ENCODE peak calls at places on chromosomes 4 and X, in four cellular contexts. M is ascending aorta, L is stomach, N is right atrium auricular region. J is an unnamed sample.

GRCh38 chrX:55794420-55794819 is 76.9 kb downstream of the RRAGB start:
- DNase-seq in M (no peak), L (no peak), N (no peak), J (no peak)

GRCh38 chr4:48985976-48986653 is at the start of gene CWH43:
- DNase-seq in M (no peak), L (peak), N (no peak), J (no peak)

GRCh38 chrX:750812-751211 is 120.2 kb downstream of the SHOX start:
- DNase-seq in M (no peak), L (no peak), N (no peak), J (no peak)

GRCh38 chrX:140764401-140764919 is 54.9 kb downstream of the LINC00632 start:
- DNase-seq in L (no peak), M (no peak), N (no peak), J (no peak)

GRCh38 chr4:108877821-108878220 is 115.0 kb upstream of the ETNPPL start:
- DNase-seq in M (no peak), N (no peak), L (no peak), J (no peak)

GRCh38 chrX:40209951-40210617 is 112.3 kb upstream of the BCOR start:
- DNase-seq in N (no peak), M (no peak), L (no peak), J (no peak)

GRCh38 chrX:108468486-108468885 is 28.8 kb downstream of the COL4A5 start:
- DNase-seq in M (no peak), L (no peak), N (no peak), J (no peak)

GRCh38 chr4:17859793-17860406 is 49.1 kb downstream of the NCAPG start:
- DNase-seq in M (no peak), L (no peak), N (no peak), J (no peak)

GRCh38 chr4:145732416-145732815 is 52.5 kb downstream of the C4orf51 start:
- DNase-seq in M (no peak), L (no peak), N (no peak), J (no peak)

GRCh38 chrX:35787867-35788266 is 10.3 kb upstream of the MAGEB16 start:
- DNase-seq in M (no peak), L (no peak), N (no peak), J (no peak)

GRCh38 chrX:13283968-13284914 is 35.6 kb downstream of the ATXN3L start:
- DNase-seq in L (no peak), N (no peak), M (no peak), J (no peak)

GRCh38 chr4:78560296-78560963 is 8.9 kb downstream of the ANXA3 start:
- DNase-seq in L (no peak), M (no peak), N (no peak), J (no peak)

GRCh38 chr4:88275949-88276515 is 8.3 kb downstream of the PPM1K start:
- DNase-seq in L (no peak), N (no peak), M (no peak), J (no peak)
- H3K4me3 ChIP-seq in L (no peak), N (no peak), M (no peak), J (no peak)

GRCh38 chrX:7926501-7926900 is 712 bp downstream of the PNPLA4 start:
- DNase-seq in L (no peak), M (no peak), N (no peak), J (no peak)

GRCh38 chrX:7926914-7927258 is 327 bp downstream of the PNPLA4 start:
- DNase-seq in N (no peak), M (no peak), L (no peak), J (no peak)

GRCh38 chrX:7921750-7922149 is 5.5 kb downstream of the PNPLA4 start:
- DNase-seq in N (no peak), L (no peak), M (no peak), J (no peak)

GRCh38 chrX:7927259-7928167 is at the start of gene PNPLA4:
- DNase-seq in N (peak), M (no peak), L (peak), J (peak)

DNA sequence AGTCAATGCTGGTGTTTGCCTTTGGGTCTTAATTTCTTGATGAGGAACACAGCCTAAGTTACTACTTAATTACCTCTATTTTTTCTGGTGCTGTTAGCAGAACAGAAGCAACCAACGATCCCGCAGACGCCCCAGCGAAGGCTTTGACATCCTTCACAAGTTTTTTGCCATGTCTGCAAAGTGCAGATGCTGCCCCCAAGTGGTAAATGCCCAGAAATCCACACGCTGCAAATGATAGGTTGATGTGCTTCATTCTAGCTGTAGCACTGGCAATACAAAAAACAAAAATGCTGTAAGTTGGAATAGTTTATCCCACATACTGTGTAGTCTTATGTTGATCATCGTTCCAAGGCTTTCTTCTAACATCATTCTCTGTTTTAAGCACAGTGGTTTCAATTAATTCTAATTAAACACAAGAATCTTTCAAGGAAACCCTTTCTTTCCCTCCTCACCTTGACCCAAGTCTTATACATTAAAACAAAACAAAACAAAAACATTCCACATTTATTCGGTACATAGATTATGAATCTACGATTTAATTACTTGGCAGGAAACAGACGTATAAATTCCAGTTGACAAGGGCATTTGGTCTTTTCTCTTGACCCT is 1.2 kb downstream of the PNPLA4 start:
- DNase-seq in L (peak), N (peak), M (no peak), J (peak)
- TF ChIP-seq CTCF in L (no peak), N (peak), M (no peak), J (peak)

DNA sequence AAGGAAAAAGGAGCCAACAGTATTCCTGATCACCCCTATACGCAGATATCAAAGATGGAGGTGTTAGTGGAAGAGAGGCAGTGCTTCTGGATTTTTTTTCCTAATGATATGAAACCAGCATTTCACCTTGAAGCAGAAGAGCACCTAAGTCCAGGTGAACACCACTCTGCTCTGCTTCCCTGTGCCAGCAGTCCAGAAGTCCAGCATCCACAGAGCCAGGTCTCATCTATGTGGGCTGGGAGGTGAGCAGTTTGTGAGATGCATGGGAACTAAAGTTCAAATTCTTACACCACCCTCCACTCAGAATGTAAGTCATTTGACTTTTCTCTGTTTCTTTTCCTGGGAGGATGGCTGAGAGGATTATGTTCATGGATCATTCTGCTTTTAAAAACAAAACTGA is 202.6 kb downstream of the RELL1 start:
- DNase-seq in L (no peak), M (no peak), N (no peak), J (no peak)
- H3K27ac ChIP-seq in L (no peak), M (no peak), N (no peak), J (no peak)

GRCh38 chr4:127155121-127155520 is 477.6 kb upstream of the INTU start:
- DNase-seq in M (no peak), L (no peak), N (no peak), J (no peak)

GRCh38 chr4:127151941-127152340 is 480.8 kb upstream of the INTU start:
- DNase-seq in M (no peak), N (no peak), L (no peak), J (no peak)
- H3K4me3 ChIP-seq in M (no peak), N (no peak), L (no peak), J (no peak)

DNA sequence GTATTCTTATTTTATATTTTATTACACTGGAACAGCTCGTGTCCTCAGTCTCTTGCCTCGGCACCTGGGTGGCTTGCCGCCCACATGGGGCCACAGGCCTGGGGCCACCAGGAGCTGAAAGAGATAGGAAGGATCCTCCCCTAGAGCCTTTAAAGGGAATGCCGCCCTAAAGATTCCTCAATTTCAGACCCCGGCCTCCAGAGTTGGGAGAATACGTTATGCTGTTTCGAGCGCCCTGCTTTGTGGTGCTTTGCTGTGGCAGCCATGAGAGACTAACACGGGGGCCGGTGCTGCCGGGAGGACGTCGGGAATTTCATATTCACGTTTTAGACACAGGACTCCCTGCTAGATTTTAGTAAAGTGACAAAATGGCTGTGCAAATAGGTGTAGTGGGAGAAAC is 33.2 kb downstream of the ACOX3 start:
- DNase-seq in L (no peak), M (no peak), N (no peak), J (no peak)
- TF ChIP-seq CTCF in L (no peak), M (no peak), N (no peak), J (no peak)

GRCh38 chr4:183449193-183449888 is 4.9 kb downstream of the CDKN2AIP start:
- DNase-seq in M (no peak), N (no peak), L (no peak), J (no peak)
- H3K27ac ChIP-seq in M (no peak), N (no peak), L (no peak), J (no peak)

DNA sequence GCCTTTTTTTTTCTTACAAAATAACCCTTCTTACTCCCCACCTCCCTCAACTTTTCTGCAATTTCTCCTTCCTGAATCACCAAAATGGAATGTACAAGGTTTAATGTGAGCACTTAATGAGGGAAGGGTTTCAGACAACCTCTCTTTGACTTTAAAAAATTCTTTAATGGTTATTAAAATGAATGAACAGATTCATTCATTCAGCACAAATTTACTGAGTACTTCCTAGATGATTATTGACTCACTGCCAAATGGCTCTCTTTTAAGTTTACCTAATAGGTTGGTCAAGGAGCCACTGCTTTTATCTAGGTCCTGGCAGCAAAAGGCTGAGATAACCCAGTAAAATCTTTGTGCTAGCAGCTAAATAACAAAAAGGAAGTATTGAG is 904 bp upstream of the AADAT start:
- DNase-seq in L (no peak), M (no peak), N (no peak), J (no peak)
- H3K4me3 ChIP-seq in L (peak), M (peak), N (no peak), J (peak)

GRCh38 chr4:54945838-54946237 is 179.6 kb downstream of the KDR start:
- DNase-seq in N (no peak), L (no peak), M (no peak), J (no peak)
- TF ChIP-seq CTCF in N (no peak), L (no peak), M (no peak), J (no peak)

GRCh38 chr4:25859429-25860148 is 3.2 kb downstream of the SEL1L3 start:
- DNase-seq in L (no peak), M (no peak), N (no peak), J (no peak)

GRCh38 chr4:25861422-25861926 is 1.3 kb downstream of the SEL1L3 start:
- DNase-seq in M (no peak), N (no peak), L (no peak), J (no peak)

GRCh38 chr4:25862411-25863346 is at the start of gene SEL1L3:
- DNase-seq in L (peak), N (no peak), M (no peak), J (peak)

GRCh38 chr4:25861951-25862410 is 807 bp downstream of the SEL1L3 start:
- DNase-seq in L (no peak), M (no peak), N (no peak), J (peak)

DNA sequence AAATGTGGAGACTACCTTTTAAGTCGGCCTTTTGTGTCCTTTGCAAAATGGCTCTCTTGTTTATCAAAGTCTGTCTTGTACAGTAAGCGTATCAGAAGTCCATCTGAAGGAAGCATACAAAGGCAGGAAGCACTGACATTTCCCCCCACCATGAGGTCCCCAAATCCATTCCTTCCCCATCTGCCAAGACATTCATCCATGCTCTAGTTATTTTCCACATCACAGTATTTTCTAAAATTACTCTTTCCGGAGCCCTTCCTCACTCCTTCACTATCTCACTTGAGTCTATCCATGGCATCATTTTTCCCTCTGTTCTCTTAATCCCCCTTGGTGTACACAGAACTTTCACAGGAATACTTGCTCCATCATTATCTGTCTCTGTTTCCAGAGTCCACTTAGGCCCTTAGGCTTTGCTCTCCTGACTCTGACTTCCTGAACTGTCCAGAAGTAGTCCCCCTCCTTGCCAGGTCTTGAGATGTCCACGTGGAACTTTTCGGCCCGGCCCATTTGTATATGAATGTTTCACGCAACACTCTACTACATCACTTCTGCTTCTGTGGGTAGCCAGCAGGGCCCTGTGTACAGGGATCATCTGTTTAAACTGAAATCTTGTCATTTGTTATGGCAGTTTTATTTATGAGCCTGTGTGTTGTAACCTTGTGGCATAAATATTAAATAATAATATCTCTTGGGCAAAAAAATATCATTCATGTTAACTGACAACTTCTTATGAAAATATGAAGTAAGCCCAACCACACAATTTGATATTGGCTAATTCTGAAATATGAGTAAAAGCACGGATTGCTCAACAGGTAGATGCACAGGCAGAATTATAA is 2.0 kb downstream of the SEL1L3 start:
- DNase-seq in M (no peak), N (no peak), L (peak), J (no peak)
- H3K27ac ChIP-seq in M (no peak), N (peak), L (peak), J (no peak)

GRCh38 chr4:44446801-44447562 is 1.6 kb downstream of the KCTD8 start:
- DNase-seq in L (peak), M (no peak), N (no peak), J (peak)
- H3K4me3 ChIP-seq in L (peak), M (peak), N (peak), J (peak)